ENCODE peak calls at places on chromosomes 2 and 18, in eight cellular contexts. F is AML-193, D is SW480, S is EH, N is frontal cortex, E is Peyer's patch, R is HCT116, X is cardiac muscle cell. M is an unnamed sample.

GRCh38 chr2:3636586-3637310 is 21.3 kb upstream of the ALLC start:
- DNase-seq in F (no peak), D (no peak), S (no peak), N (no peak), E (peak; percentile 39), R (no peak), X (no peak), M (peak; percentile 36)

GRCh38 chr2:118852605-118853128 is 5.2 kb upstream of the EN1 start:
- DNase-seq in F (no peak), D (no peak), S (no peak), N (peak; percentile 39), E (no peak), R (no peak), X (no peak), M (no peak)

GRCh38 chr2:157737636-157738035 is 109.0 kb upstream of the ACVR1C start:
- DNase-seq in F (no peak), D (no peak), S (no peak), N (no peak), E (no peak), R (no peak), X (no peak), M (no peak)

GRCh38 chr18:46298511-46298910 is 194.3 kb downstream of the HAUS1 start:
- DNase-seq in F (no peak), D (no peak), S (no peak), N (no peak), E (no peak), R (no peak), X (no peak), M (no peak)

GRCh38 chr18:33923980-33924379 is 300.7 kb downstream of the NOL4 start:
- DNase-seq in F (no peak), D (no peak), S (no peak), N (no peak), E (no peak), R (no peak), X (no peak), M (no peak)

GRCh38 chr2:84495539-84496146 is 20.7 kb upstream of the DNAH6 start:
- DNase-seq in F (peak; percentile 57), D (peak; percentile 74), S (peak; percentile 73), N (peak; percentile 7), E (no peak), R (peak; percentile 70), X (peak; percentile 85), M (no peak)

GRCh38 chr2:236745420-236746210 is 176.0 kb downstream of the ACKR3 start:
- DNase-seq in F (no peak), D (peak; percentile 21), S (peak; percentile 82), N (no peak), E (no peak), R (no peak), X (peak; percentile 75), M (no peak)

GRCh38 chr2:169285528-169285927 is 76.8 kb downstream of the LRP2 start:
- DNase-seq in F (no peak), D (no peak), S (no peak), N (no peak), E (no peak), R (no peak), X (no peak), M (no peak)